ENCODE peak calls at places on chromosome X, in four cellular contexts. K is GM12892, L is adrenal gland, B is A549. W is an unnamed sample.

GRCh38 chrX:134896194-134896593 is 94.6 kb upstream of the SMIM10 start:
- DNase-seq in L (no peak), B (no peak), K (no peak), W (no peak)

GRCh38 chrX:48472225-48472624 is 2.2 kb upstream of the SLC38A5 start:
- DNase-seq in B (no peak), L (no peak), K (no peak), W (no peak)

GRCh38 chrX:37350034-37350365 is 836 bp downstream of the PRRG1 start:
- DNase-seq in L (no peak), K (no peak), B (peak; percentile 14), W (no peak)

GRCh38 chrX:69029696-69030245 is 135.5 kb downstream of the PJA1 start:
- DNase-seq in B (no peak), K (no peak), L (no peak), W (no peak)

GRCh38 chrX:21126661-21127060 is 247.6 kb upstream of the CNKSR2 start:
- DNase-seq in B (no peak), L (no peak), K (no peak), W (no peak)

GRCh38 chrX:75746891-75747639 is 38.0 kb downstream of the MAGEE2 start:
- DNase-seq in L (peak; percentile 45), K (no peak), B (peak; percentile 17), W (no peak)

GRCh38 chrX:40132751-40133150 is 35.0 kb upstream of the BCOR start:
- DNase-seq in L (peak; percentile 88), K (no peak), B (peak; percentile 74), W (peak; percentile 74)

GRCh38 chrX:54492340-54492739 is 3.7 kb downstream of the FGD1 start:
- DNase-seq in L (peak; percentile 80), B (no peak), K (no peak), W (no peak)

GRCh38 chrX:17567173-17567572 is 170.1 kb upstream of the SCML1 start:
- DNase-seq in K (no peak), B (no peak), L (peak; percentile 68), W (no peak)

GRCh38 chrX:92260102-92260501 is 480.9 kb downstream of the PCDH11X start:
- DNase-seq in L (no peak), K (no peak), B (peak; percentile 4), W (no peak)

GRCh38 chrX:49977319-49978090 is 55.1 kb downstream of the CLCN5 start:
- DNase-seq in B (no peak), K (no peak), L (no peak), W (no peak)

GRCh38 chrX:19840899-19841648 is 46.3 kb downstream of the SH3KBP1 start:
- DNase-seq in B (no peak), K (no peak), L (no peak), W (peak; percentile 26)

GRCh38 chrX:54786972-54787371 is 11.1 kb downstream of the ITIH6 start:
- DNase-seq in K (no peak), L (no peak), B (peak; percentile 25), W (no peak)

GRCh38 chrX:127187095-127187494 is 367.6 kb downstream of the PRR32 start:
- DNase-seq in K (no peak), L (no peak), B (peak; percentile 0), W (no peak)

GRCh38 chrX:27889878-27890277 is 82.1 kb downstream of the MAGEB10 start:
- DNase-seq in L (no peak), B (no peak), K (no peak), W (no peak)

GRCh38 chrX:10483191-10483808 is 137.1 kb downstream of the MID1 start:
- DNase-seq in L (peak; percentile 22), K (no peak), B (no peak), W (no peak)

GRCh38 chrX:26845051-26845450 is 618.1 kb downstream of the PPP4R3C start:
- DNase-seq in L (no peak), K (no peak), B (no peak), W (no peak)

GRCh38 chrX:12292996-12293765 is 154.9 kb downstream of the FRMPD4 start:
- DNase-seq in L (no peak), B (no peak), K (no peak), W (no peak)

GRCh38 chrX:65551489-65552339 is 17.1 kb upstream of the LAS1L start:
- DNase-seq in L (no peak), K (no peak), B (no peak), W (no peak)

GRCh38 chrX:20530319-20530979 is 263.7 kb upstream of the RPS6KA3 start:
- DNase-seq in K (no peak), B (peak; percentile 66), L (peak; percentile 68), W (peak; percentile 43)

GRCh38 chrX:40734956-40735317 is 405 bp downstream of the MED14 start:
- DNase-seq in K (no peak), L (peak; percentile 28), B (peak; percentile 11), W (no peak)

GRCh38 chrX:104419211-104419610 is 146.8 kb upstream of the IL1RAPL2 start:
- DNase-seq in K (no peak), B (no peak), L (no peak), W (no peak)

GRCh38 chrX:27883468-27884092 is 75.8 kb downstream of the MAGEB10 start:
- DNase-seq in B (no peak), K (no peak), L (no peak), W (no peak)

GRCh38 chrX:10015711-10016515 is 48.8 kb downstream of the CLDN34 start:
- DNase-seq in K (no peak), B (peak; percentile 40), L (peak; percentile 46), W (peak; percentile 84)

GRCh38 chrX:6074532-6074931 is 154.1 kb downstream of the NLGN4X start:
- DNase-seq in K (no peak), L (no peak), B (no peak), W (no peak)

GRCh38 chrX:72028701-72029470 is 102.8 kb downstream of the RTL5 start:
- DNase-seq in K (no peak), B (no peak), L (no peak), W (peak; percentile 65)

GRCh38 chrX:31435592-31435991 is 363.8 kb upstream of the FTHL17 start:
- DNase-seq in L (no peak), K (no peak), B (peak; percentile 31), W (no peak)

GRCh38 chrX:43140546-43140945 is 362.6 kb upstream of the PPP1R2C start:
- DNase-seq in L (no peak), B (no peak), K (no peak), W (no peak)

GRCh38 chrX:41922125-41922521 is 1.2 kb downstream of the CASK start:
- DNase-seq in K (no peak), B (no peak), L (no peak), W (no peak)

GRCh38 chrX:41921492-41922124 is 1.7 kb downstream of the CASK start:
- DNase-seq in L (no peak), B (no peak), K (no peak), W (no peak)

GRCh38 chrX:41922694-41923171 is 621 bp downstream of the CASK start:
- DNase-seq in K (no peak), L (peak; percentile 28), B (peak; percentile 26), W (no peak)

GRCh38 chrX:41923925-41924693 is 755 bp upstream of the CASK start:
- DNase-seq in L (peak; percentile 20), K (no peak), B (peak; percentile 68), W (no peak)

GRCh38 chrX:41923257-41923924 is at the start of gene CASK:
- DNase-seq in B (peak; percentile 93), L (peak; percentile 91), K (peak; percentile 55), W (peak; percentile 86)
- TF ChIP-seq POLR2A in B (peak; percentile 51), L (peak; percentile 61), K (no peak), W (no peak)

DNA sequence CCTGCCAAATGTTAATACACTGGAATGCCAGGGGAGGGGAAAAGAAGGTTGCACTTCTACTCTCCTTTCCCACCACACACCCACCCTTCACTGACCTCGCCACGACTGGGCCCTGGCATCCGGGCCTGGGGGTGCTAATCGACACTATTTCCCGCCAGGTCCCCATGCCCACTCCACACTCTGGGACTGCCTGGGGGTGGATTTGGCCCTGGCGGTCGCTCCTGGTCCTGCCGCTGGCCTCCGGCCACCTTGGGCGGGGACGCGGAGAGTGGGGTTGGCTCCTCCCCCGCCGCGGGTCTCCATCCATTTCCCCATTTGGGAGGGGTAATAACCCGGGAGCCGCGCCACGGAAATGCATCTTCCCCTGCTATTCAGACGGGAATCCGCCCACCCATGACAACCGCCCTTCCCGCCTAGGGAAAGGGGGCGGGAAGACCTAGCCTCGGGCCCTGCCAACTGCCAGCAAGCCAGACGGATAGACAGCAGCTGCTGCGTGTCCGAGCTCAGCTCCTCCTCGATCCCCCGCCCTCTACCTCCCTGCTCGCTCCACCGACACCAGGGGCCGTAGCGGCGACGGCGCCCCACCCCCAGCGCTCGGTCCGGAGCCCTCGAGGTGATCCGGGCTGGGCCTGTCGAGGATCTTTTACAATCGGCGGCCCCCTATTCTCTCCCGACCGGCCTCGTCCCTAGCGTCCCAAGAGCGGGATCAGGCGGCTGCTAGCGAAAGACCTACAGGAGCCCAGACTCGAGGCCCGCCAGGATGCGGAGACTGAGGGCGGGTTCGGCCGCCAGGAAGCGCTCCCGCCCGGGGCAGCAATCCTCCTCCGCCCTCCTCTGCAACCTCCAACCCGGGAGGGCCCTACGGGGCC is 78.0 kb downstream of the RLIM start:
- DNase-seq in B (no peak), K (peak; percentile 57), L (peak; percentile 87), W (peak; percentile 21)
- TF ChIP-seq POLR2A in B (no peak), K (no peak), L (no peak), W (no peak)

GRCh38 chrX:47217121-47217851 is 1.2 kb upstream of the CDK16 start:
- DNase-seq in B (no peak), K (no peak), L (peak; percentile 53), W (peak; percentile 85)

GRCh38 chrX:47217852-47218279 is 615 bp upstream of the CDK16 start:
- DNase-seq in L (peak; percentile 98), B (peak; percentile 99), K (peak; percentile 78), W (peak; percentile 99)

GRCh38 chrX:47215291-47215900 is 3.1 kb upstream of the CDK16 start:
- DNase-seq in K (no peak), B (no peak), L (peak; percentile 15), W (no peak)

GRCh38 chrX:47214435-47215077 is 3.9 kb upstream of the CDK16 start:
- DNase-seq in B (no peak), L (peak; percentile 26), K (no peak), W (no peak)

DNA sequence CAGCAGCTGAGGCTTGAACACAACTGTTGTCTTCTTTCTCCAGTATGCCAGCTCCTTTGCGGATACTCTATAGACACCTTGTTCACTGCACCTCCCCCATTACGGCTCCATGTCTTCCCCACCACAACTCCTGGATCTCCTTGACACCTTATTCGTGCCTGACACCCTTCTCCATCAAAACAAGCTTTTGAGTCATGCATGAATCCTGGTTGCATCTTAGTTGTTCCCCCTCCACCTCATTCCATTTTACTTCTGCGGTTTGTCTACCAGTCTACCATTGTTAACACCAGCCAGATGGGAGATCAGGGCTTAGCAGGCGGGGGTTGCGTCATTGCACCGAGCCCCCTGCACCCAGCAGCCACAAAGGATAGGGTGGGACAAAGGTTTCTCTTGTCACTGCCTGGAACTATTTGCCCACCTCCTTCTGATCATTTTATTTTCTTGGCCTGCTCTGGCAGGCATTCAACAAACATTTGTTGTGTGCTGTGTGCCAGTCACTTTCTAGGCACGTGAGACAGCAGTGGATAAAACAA is 2.0 kb upstream of the CDK16 start:
- DNase-seq in K (no peak), B (no peak), L (peak; percentile 12), W (peak; percentile 82)
- TF ChIP-seq POLR2A in K (no peak), B (no peak), L (no peak), W (no peak)

DNA sequence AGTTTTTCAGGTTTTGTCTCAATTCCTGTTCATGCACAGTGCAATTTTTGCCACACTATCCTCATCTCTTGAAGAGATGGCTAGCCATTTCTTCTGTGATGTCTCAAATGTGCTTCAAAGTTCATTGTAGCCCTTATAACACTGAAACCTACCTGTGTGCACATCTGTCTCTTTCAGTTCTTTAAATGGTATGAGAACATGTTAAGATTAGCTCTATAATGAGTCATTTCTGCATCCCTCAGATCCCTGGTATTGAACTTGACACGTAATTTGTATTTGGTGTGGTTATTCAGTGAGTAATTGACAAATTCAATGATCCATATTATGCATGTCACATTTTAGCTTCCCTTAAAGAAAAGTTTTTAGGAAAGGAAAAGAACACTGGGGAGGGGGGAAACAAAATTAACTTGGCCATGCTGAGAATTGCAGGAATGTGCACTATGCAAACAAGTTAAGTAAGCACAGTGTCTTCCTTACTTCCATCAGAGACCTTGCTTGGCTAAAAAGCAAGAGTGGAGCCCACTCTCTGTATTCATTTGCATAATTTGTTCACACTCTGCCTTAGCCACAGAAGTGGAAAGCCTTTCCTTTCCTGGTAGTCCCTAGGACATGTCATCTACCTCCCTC is 659.8 kb upstream of the MAGEB2 start:
- DNase-seq in L (no peak), K (peak; percentile 2), B (no peak), W (no peak)
- TF ChIP-seq POLR2A in L (no peak), K (no peak), B (no peak), W (no peak)

W was measured in lower leg skin.